ENCODE peak calls at places on chromosomes 5 and 9, in five cellular contexts. Q is effector memory CD4-positive, alpha-beta T cell; R is fibroblast of the conjunctiva; A is adrenal gland; P is Kasumi-1. C is an unnamed sample.

GRCh38 chr5:149371296-149371962 is 7.7 kb downstream of the IL17B start:
- DNase-seq in Q (peak), R (no peak), A (peak), P (peak), C (peak)

GRCh38 chr9:131179561-131180219 is 54.3 kb downstream of the NUP214 start:
- DNase-seq in Q (no peak), R (peak), A (no peak), P (peak), C (no peak)

GRCh38 chr5:32100230-32100629 is 73.9 kb downstream of the GOLPH3 start:
- DNase-seq in Q (no peak), R (peak), A (no peak), P (no peak), C (no peak)

GRCh38 chr9:79003514-79003913 is 568.3 kb upstream of the TLE4 start:
- DNase-seq in Q (no peak), R (no peak), A (no peak), P (no peak), C (no peak)

GRCh38 chr9:27943544-27943943 is 370.3 kb upstream of the C9orf72 start:
- DNase-seq in Q (no peak), R (no peak), A (no peak), P (no peak), C (no peak)

GRCh38 chr5:82639393-82640144 is 361.4 kb upstream of the RPS23 start:
- DNase-seq in Q (no peak), R (peak), A (no peak), P (no peak), C (no peak)

GRCh38 chr9:70499621-70500020 is 85.2 kb upstream of the KLF9 start:
- DNase-seq in Q (no peak), R (no peak), A (no peak), P (no peak), C (no peak)

GRCh38 chr5:170846416-170846815 is 15.4 kb upstream of the RANBP17 start:
- DNase-seq in Q (no peak), R (no peak), A (no peak), P (no peak), C (peak)

GRCh38 chr9:125674981-125675973 is 31.7 kb downstream of the MAPKAP1 start:
- DNase-seq in Q (no peak), R (peak), A (no peak), P (no peak), C (peak)

GRCh38 chr5:132003982-132004381 is 7.5 kb downstream of the ACSL6 start:
- DNase-seq in Q (no peak), R (no peak), A (no peak), P (no peak), C (no peak)

GRCh38 chr5:157109744-157110143 is 900 bp upstream of the HAVCR2 start:
- DNase-seq in Q (no peak), R (no peak), A (no peak), P (peak), C (no peak)

GRCh38 chr9:89177401-89178161 is 1.0 kb downstream of the SHC3 start:
- DNase-seq in Q (no peak), R (no peak), A (peak), P (no peak), C (no peak)

GRCh38 chr5:39399135-39400036 is 25.4 kb downstream of the DAB2 start:
- DNase-seq in Q (no peak), R (peak), A (peak), P (peak), C (peak)

GRCh38 chr5:135308245-135308644 is 90.8 kb downstream of the MACROH2A1 start:
- DNase-seq in Q (no peak), R (peak), A (no peak), P (no peak), C (peak)

GRCh38 chr5:113140837-113141661 is 164.5 kb downstream of the DCP2 start:
- DNase-seq in Q (no peak), R (peak), A (peak), P (no peak), C (peak)

GRCh38 chr9:24487250-24487861 is 58.3 kb downstream of the IZUMO3 start:
- DNase-seq in Q (no peak), R (peak), A (no peak), P (no peak), C (no peak)

GRCh38 chr9:99108131-99108530 is 3.2 kb downstream of the TGFBR1 start:
- DNase-seq in Q (no peak), R (no peak), A (no peak), P (no peak), C (no peak)

GRCh38 chr5:76701298-76701697 is 14.6 kb upstream of the F2R start:
- DNase-seq in Q (no peak), R (peak), A (peak), P (no peak), C (peak)